ENCODE peak calls at places on chromosome 3, in four cellular contexts. M is activated CD8-positive, alpha-beta memory T cell treated with anti-CD3 and anti-CD28 coated beads for 48 hours; H is stimulated activated naive CD8-positive, alpha-beta T cell treated with anti-CD3 and anti-CD28 coated beads, Interleukin-15, Interleukin-2, amounts not matched to agents 100 U/mL and 50 U/mL, for 24 hours; Y is ureter. R is an unnamed sample.
A peak's percentile ranks its signal among the peaks of the same experiment; 100 is the strongest.

GRCh38 chr3:179666436-179667035 is 13.7 kb downstream of the USP13 start:
- DNase-seq in Y (no peak), M (no peak), H (no peak), R (peak; percentile 45)

GRCh38 chr3:151091685-151092352 is 6.4 kb downstream of the MED12L start:
- DNase-seq in M (no peak), Y (no peak), H (no peak), R (peak; percentile 35)

GRCh38 chr3:184551614-184552256 is 9.8 kb upstream of the EPHB3 start:
- DNase-seq in H (no peak), Y (no peak), M (no peak), R (no peak)

GRCh38 chr3:27293954-27294353 is 75.2 kb downstream of the NEK10 start:
- DNase-seq in Y (no peak), H (no peak), M (no peak), R (no peak)

GRCh38 chr3:181017690-181018089 is 28.2 kb upstream of the DNAJC19 start:
- DNase-seq in Y (no peak), H (no peak), M (no peak), R (no peak)

GRCh38 chr3:121654493-121655385 is 6.0 kb downstream of the HCLS1 start:
- DNase-seq in M (no peak), Y (no peak), H (no peak), R (no peak)

GRCh38 chr3:16818194-16818593 is 66.6 kb upstream of the PLCL2 start:
- DNase-seq in H (no peak), M (no peak), Y (no peak), R (no peak)

GRCh38 chr3:3707858-3708768 is 91.1 kb upstream of the LRRN1 start:
- DNase-seq in Y (no peak), M (no peak), H (no peak), R (no peak)

GRCh38 chr3:118863731-118864322 is 170.8 kb downstream of the IGSF11 start:
- DNase-seq in Y (no peak), M (no peak), H (no peak), R (peak; percentile 35)

GRCh38 chr3:154615451-154615850 is 185.5 kb upstream of the GPR149 start:
- DNase-seq in Y (no peak), H (no peak), M (no peak), R (peak; percentile 2)

GRCh38 chr3:153443961-153444360 is 281.9 kb downstream of the RAP2B start:
- DNase-seq in M (no peak), H (no peak), Y (no peak), R (no peak)

GRCh38 chr3:133393204-133393603 is 6.7 kb upstream of the BFSP2 start:
- DNase-seq in M (no peak), H (no peak), Y (no peak), R (peak; percentile 25)

GRCh38 chr3:143301502-143301901 is 181.9 kb downstream of the CHST2 start:
- DNase-seq in H (no peak), M (no peak), Y (no peak), R (no peak)

GRCh38 chr3:192850501-192850981 is 67.1 kb downstream of the MB21D2 start:
- DNase-seq in M (peak; percentile 5), H (peak; percentile 49), Y (peak; percentile 64), R (no peak)

GRCh38 chr3:54235998-54236397 is 113.6 kb downstream of the CACNA2D3 start:
- DNase-seq in M (no peak), H (no peak), Y (no peak), R (no peak)

GRCh38 chr3:46359748-46360509 is 6.0 kb downstream of the CCR2 start:
- DNase-seq in M (no peak), H (no peak), Y (no peak), R (peak; percentile 27)

GRCh38 chr3:115804722-115805121 is 181.4 kb downstream of the GAP43 start:
- DNase-seq in M (no peak), H (no peak), Y (no peak), R (no peak)

R was measured in MG63.